ENCODE peak calls at places on chromosomes 4 and X, in five cellular contexts. C is body of pancreas, T is DND-41, V is upper lobe of left lung, N is BE2C. M is an unnamed sample.

GRCh38 chrX:153460826-153461225 is 9.6 kb downstream of the HAUS7 start:
- DNase-seq in N (peak; percentile 69), C (peak; percentile 44), T (peak; percentile 37), V (no peak), M (peak; percentile 67)

GRCh38 chr4:160406426-160406825 is 1303.5 kb downstream of the RAPGEF2 start:
- DNase-seq in T (no peak), V (no peak), N (no peak), C (no peak), M (no peak)

GRCh38 chr4:125115941-125116340 is 198.8 kb upstream of the FAT4 start:
- DNase-seq in N (no peak), T (no peak), C (no peak), V (no peak), M (peak; percentile 59)

GRCh38 chr4:86961605-86962295 is 26.9 kb downstream of the AFF1 start:
- DNase-seq in T (peak; percentile 83), V (no peak), N (peak; percentile 28), C (no peak), M (no peak)

GRCh38 chr4:48602222-48602621 is 112.2 kb downstream of the ZAR1 start:
- DNase-seq in T (no peak), C (no peak), V (no peak), N (no peak), M (peak; percentile 51)

GRCh38 chr4:48130100-48130499 is 4.0 kb downstream of the TXK start:
- DNase-seq in V (no peak), T (no peak), N (no peak), C (no peak), M (no peak)

GRCh38 chrX:16604300-16604699 is 45.7 kb upstream of the S100G start:
- DNase-seq in N (no peak), V (no peak), T (no peak), C (peak; percentile 12), M (no peak)

GRCh38 chr4:54961357-54961975 is 163.9 kb downstream of the KDR start:
- DNase-seq in T (no peak), V (no peak), N (no peak), C (no peak), M (peak; percentile 74)

GRCh38 chrX:16462912-16463311 is 187.0 kb upstream of the S100G start:
- DNase-seq in V (no peak), N (no peak), T (no peak), C (no peak), M (peak; percentile 82)

GRCh38 chr4:2044119-2044485 is 15.0 kb upstream of the NAT8L start:
- DNase-seq in C (no peak), T (no peak), N (no peak), V (peak; percentile 42), M (no peak)

GRCh38 chr4:4865705-4866123 is 6.2 kb downstream of the MSX1 start:
- DNase-seq in C (no peak), T (no peak), V (no peak), N (no peak), M (no peak)

GRCh38 chrX:16335181-16335580 is 167.9 kb downstream of the MAGEB17 start:
- DNase-seq in T (no peak), C (no peak), V (no peak), N (no peak), M (no peak)

GRCh38 chrX:155747520-155747919 is 133.6 kb upstream of the VAMP7 start:
- DNase-seq in N (no peak), V (no peak), T (no peak), C (peak; percentile 62), M (no peak)

GRCh38 chr4:119833611-119834010 is 205.0 kb upstream of the PDE5A start:
- DNase-seq in T (no peak), N (no peak), C (no peak), V (no peak), M (peak; percentile 13)

GRCh38 chrX:34863906-34864305 is 78.7 kb upstream of the FAM47B start:
- DNase-seq in N (no peak), T (no peak), C (no peak), V (no peak), M (no peak)

GRCh38 chr4:1382776-1383727 is 23.2 kb downstream of the NKX1-1 start:
- DNase-seq in T (no peak), C (peak; percentile 3), V (peak; percentile 70), N (peak; percentile 7), M (no peak)

GRCh38 chr4:35591035-35591434 is 653.3 kb downstream of the ARAP2 start:
- DNase-seq in N (no peak), C (no peak), V (no peak), T (no peak), M (no peak)

GRCh38 chrX:29726811-29727210 is 488.6 kb upstream of the MAGEB2 start:
- DNase-seq in V (no peak), C (no peak), T (no peak), N (no peak), M (no peak)

GRCh38 chr4:4857809-4858508 is 1.5 kb upstream of the MSX1 start:
- DNase-seq in N (no peak), C (no peak), V (no peak), T (no peak), M (no peak)

GRCh38 chr4:15695240-15695699 is 7.6 kb upstream of the BST1 start:
- DNase-seq in C (no peak), T (no peak), V (no peak), N (no peak), M (peak; percentile 90)

GRCh38 chr4:7210818-7211217 is 18.5 kb downstream of the SORCS2 start:
- DNase-seq in N (no peak), T (no peak), V (no peak), C (no peak), M (peak; percentile 74)

GRCh38 chr4:163673848-163674702 is 179.6 kb downstream of the TMA16 start:
- DNase-seq in N (no peak), C (no peak), V (no peak), T (no peak), M (no peak)

DNA sequence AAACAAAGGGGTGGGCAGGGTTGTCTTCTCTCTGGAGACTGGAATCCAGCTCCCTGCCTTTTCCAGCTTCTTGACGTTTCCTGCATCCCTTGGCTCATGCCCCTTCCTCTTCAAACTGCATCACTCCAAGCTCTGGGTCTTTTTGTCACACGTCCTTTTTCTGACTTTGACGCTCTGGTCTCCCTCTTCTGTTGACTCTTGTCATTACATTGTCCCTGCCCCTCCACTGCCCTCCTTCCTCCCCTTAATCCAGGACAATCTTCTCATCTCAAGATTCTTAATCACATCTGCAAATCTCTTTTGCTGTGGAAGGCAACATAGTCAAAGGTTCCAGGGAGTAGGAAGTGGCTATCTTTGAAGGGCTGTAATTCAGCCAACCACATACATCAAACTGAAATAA is 178.3 kb downstream of the TMA16 start:
- DNase-seq in V (no peak), C (no peak), T (no peak), N (no peak), M (no peak)
- TF ChIP-seq CTCF in V (no peak), C (no peak), T (no peak), N (peak; percentile 4), M (no peak)

GRCh38 chr4:159175165-159175988 is 72.5 kb downstream of the RAPGEF2 start:
- DNase-seq in T (peak; percentile 59), V (no peak), C (peak; percentile 60), N (peak; percentile 63), M (peak; percentile 94)
- H3K4me3 ChIP-seq in T (no peak overlapping the region), V (no peak overlapping the region), C (no peak overlapping the region), N (no peak overlapping the region), M (peak overlapping the region; percentile 38)

GRCh38 chrX:19889582-19890342 is 2.4 kb upstream of the SH3KBP1 start:
- DNase-seq in T (no peak), V (no peak), C (peak; percentile 10), N (peak; percentile 51), M (peak; percentile 47)

GRCh38 chrX:19885732-19886131 is 1.7 kb downstream of the SH3KBP1 start:
- DNase-seq in T (no peak), N (no peak), V (no peak), C (no peak), M (no peak)

GRCh38 chrX:19886375-19886774 is 1.0 kb downstream of the SH3KBP1 start:
- DNase-seq in V (no peak), C (no peak), T (no peak), N (no peak), M (no peak)

GRCh38 chrX:19888419-19888879 is 1.0 kb upstream of the SH3KBP1 start:
- DNase-seq in T (peak; percentile 68), V (no peak), N (peak; percentile 24), C (no peak), M (peak; percentile 83)

DNA sequence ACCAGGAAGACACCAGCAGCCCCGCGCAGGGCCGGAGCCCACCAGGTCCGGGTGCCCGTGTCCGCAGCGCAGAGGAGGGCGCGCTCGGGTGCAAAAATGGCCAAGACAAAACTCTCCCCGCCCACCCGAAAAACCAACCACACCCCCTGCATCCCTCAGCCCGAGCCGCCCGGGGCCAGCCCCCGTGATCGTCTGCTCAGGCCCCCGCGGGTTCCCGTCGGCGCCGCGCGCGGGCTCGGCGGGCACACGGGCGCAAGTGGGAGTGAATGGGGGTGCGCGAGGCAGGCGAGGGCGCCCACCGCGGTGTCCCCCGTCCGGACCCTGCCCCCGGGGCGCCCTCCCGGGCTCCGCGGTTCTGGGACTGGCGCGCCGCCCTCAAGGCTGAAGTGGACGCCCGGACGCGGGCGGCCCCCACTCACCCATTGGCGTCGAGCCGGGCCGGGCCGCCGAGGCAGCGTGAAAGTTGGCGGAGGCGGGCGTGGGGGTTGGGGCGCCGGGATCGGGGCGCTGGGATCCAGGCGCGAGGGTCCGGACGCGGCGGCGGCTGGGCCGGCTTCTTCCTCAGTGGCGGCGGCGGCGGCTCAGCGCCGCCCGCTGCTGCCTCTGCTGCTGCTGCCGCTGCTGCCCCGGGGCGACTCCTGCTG is 390 bp downstream of the SH3KBP1 start:
- DNase-seq in N (no peak), T (peak; percentile 38), V (no peak), C (no peak), M (peak; percentile 48)
- TF ChIP-seq CTCF in N (no peak), T (no peak), V (no peak), C (no peak), M (no peak)

GRCh38 chr4:139553751-139554670 is 2.0 kb downstream of the SETD7 start:
- DNase-seq in N (no peak), V (no peak), C (no peak), T (no peak), M (no peak)
- H3K4me3 ChIP-seq in N (peak overlapping the region; percentile 70), V (no peak overlapping the region), C (no peak overlapping the region), T (peak overlapping the region; percentile 88), M (peak overlapping the region; percentile 91)

GRCh38 chrX:73979551-73980131 is 324.3 kb upstream of the ZCCHC13 start:
- DNase-seq in C (no peak), V (no peak), N (no peak), T (no peak), M (no peak)

DNA sequence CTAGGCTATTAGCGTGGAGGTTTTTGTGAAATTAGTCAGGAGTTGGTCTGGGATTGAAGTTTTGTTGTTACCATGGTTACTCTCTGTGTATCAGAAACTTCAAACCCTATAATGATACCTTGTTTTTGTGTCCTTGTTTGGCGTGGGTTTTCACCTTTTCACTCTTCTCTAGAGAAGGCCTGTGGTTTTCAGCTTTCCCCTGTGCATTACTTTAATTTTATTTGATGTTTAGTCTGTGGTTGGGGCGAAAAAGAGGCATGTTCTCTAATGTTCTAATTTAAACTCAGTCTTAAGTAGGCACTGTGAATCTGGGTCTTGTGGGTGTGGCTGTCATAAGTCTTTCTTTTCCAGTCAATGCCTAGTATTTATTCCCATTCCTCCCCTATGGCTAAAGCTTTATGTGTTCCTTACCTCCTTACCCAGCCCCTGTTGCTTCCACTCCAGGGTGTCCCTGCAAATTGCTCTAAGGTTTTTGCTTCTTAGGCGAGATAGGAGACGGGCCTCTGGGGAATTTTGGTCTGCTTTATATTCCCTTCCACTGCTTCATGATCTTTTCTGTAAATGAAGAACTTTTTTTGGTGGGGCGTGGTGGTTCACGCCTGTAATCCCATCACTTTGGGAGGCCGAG is 326.3 kb upstream of the ZCCHC13 start:
- DNase-seq in N (no peak), T (no peak), C (no peak), V (no peak), M (no peak)
- TF ChIP-seq CTCF in N (no peak), T (no peak), C (no peak), V (no peak), M (no peak)

GRCh38 chrX:111095974-111096870 is at the start of gene PAK3:
- DNase-seq in T (no peak), C (peak; percentile 79), N (peak; percentile 58), V (peak; percentile 67), M (peak; percentile 3)
- H3K4me3 ChIP-seq in T (no peak within 1 kb of the TSS), C (peak within 1 kb of the TSS; percentile 34), N (peak within 1 kb of the TSS; percentile 63), V (peak within 1 kb of the TSS; percentile 20), M (peak within 1 kb of the TSS; percentile 61)